ENCODE peak calls at places on chromosomes 5 and 9, in seven cellular contexts. N, C, G, A, M, D and K are unnamed samples.

GRCh38 chr5:157198277-157199058 is 17.8 kb downstream of the ITK start:
- DNase-seq in N (no peak), C (no peak), G (no peak), A (no peak), M (no peak), D (no peak), K (no peak)

GRCh38 chr5:141431286-141431685 is 979 bp downstream of the PCDHGA12 start:
- DNase-seq in N (no peak), C (no peak), G (no peak), A (no peak), M (no peak), D (no peak), K (no peak)

GRCh38 chr5:25448190-25448621 is 803.4 kb upstream of the CDH10 start:
- DNase-seq in N (no peak), C (no peak), G (no peak), A (no peak), M (no peak), D (no peak), K (no peak)

GRCh38 chr5:135203593-135204036 is 169.6 kb upstream of the PITX1 start:
- DNase-seq in N (no peak), C (no peak), G (peak), A (no peak), M (no peak), D (no peak), K (no peak)

GRCh38 chr9:29214702-29215248 is 1641.5 kb upstream of the C9orf72 start:
- DNase-seq in N (no peak), C (no peak), G (peak), A (no peak), M (no peak), D (no peak), K (no peak)

GRCh38 chr9:124392855-124393460 is 22.3 kb downstream of the PSMB7 start:
- DNase-seq in N (no peak), C (peak), G (peak), A (no peak), M (peak), D (no peak), K (peak)

GRCh38 chr9:102225806-102226441 is 487.5 kb upstream of the GRIN3A start:
- DNase-seq in N (no peak), C (no peak), G (no peak), A (no peak), M (no peak), D (no peak), K (no peak)

GRCh38 chr9:18595597-18595996 is 121.6 kb downstream of the ADAMTSL1 start:
- DNase-seq in N (no peak), C (no peak), G (no peak), A (no peak), M (no peak), D (no peak), K (no peak)

GRCh38 chr5:74851684-74852353 is 14.4 kb downstream of the FAM169A start:
- DNase-seq in N (no peak), C (no peak), G (no peak), A (no peak), M (no peak), D (no peak), K (peak)

GRCh38 chr9:33782395-33783152 is 12.8 kb upstream of the PRSS3 start:
- DNase-seq in N (no peak), C (no peak), G (no peak), A (no peak), M (no peak), D (no peak), K (no peak)

GRCh38 chr5:60482301-60482700 is 217.7 kb downstream of the DEPDC1B start:
- DNase-seq in N (no peak), C (no peak), G (no peak), A (no peak), M (no peak), D (no peak), K (no peak)

GRCh38 chr5:67104859-67105258 is 91.7 kb downstream of the CD180 start:
- DNase-seq in N (no peak), C (no peak), G (no peak), A (no peak), M (no peak), D (no peak), K (no peak)

GRCh38 chr9:96884443-96884842 is 30.1 kb upstream of the ZNF782 start:
- DNase-seq in N (no peak), C (no peak), G (no peak), A (no peak), M (no peak), D (no peak), K (peak)